ENCODE peak calls at places on chromosomes 7 and 10, in seven cellular contexts. D is A549, I is heart left ventricle, R is spleen, C is thoracic aorta, G is cardiac muscle cell, T is esophagus squamous epithelium. P is an unnamed sample. For H3K4me1, the result is how much of the 10 kb centered on the place peaks cover.

GRCh38 chr7:79673969-79674368 is 220.5 kb upstream of the MAGI2 start:
- DNase-seq in I (no peak), C (no peak), G (no peak), R (no peak), D (no peak), T (no peak), P (peak)

GRCh38 chr7:107579881-107580715 is at the start of gene BCAP29:
- DNase-seq in D (peak), R (peak), I (peak), C (no peak), T (peak), G (peak), P (peak)

GRCh38 chr7:48280100-48280499 is 108.8 kb downstream of the ABCA13 start:
- DNase-seq in T (no peak), R (no peak), G (peak), D (no peak), I (no peak), C (no peak), P (no peak)

GRCh38 chr7:24911213-24911603 is 68.8 kb downstream of the OSBPL3 start:
- DNase-seq in G (peak), R (no peak), C (no peak), T (no peak), I (no peak), D (no peak), P (no peak)

GRCh38 chr7:146175716-146176115 is 59.1 kb downstream of the CNTNAP2 start:
- DNase-seq in C (no peak), G (peak), D (no peak), T (no peak), R (no peak), I (no peak), P (no peak)

GRCh38 chr10:69634759-69635425 is 4.8 kb downstream of the FAM241B start:
- DNase-seq in R (peak), G (no peak), I (no peak), C (no peak), D (no peak), T (no peak), P (no peak)

GRCh38 chr7:115208710-115209540 is 287.0 kb downstream of the MDFIC start:
- DNase-seq in D (no peak), I (no peak), G (no peak), T (no peak), C (no peak), R (no peak), P (no peak)

GRCh38 chr7:130887182-130888016 is 153.4 kb upstream of the KLF14 start:
- DNase-seq in D (peak), T (no peak), I (no peak), R (no peak), G (peak), C (no peak), P (no peak)

GRCh38 chr10:20817116-20817515 is 80.0 kb downstream of the NEBL start:
- DNase-seq in D (no peak), T (no peak), C (no peak), G (no peak), R (no peak), I (no peak), P (no peak)

GRCh38 chr10:101216207-101216607 is 13.1 kb downstream of the LBX1 start:
- DNase-seq in I (no peak), G (no peak), C (no peak), R (no peak), T (no peak), D (no peak), P (no peak)

GRCh38 chr7:95180-95862 is 97.0 kb upstream of the FAM20C start:
- DNase-seq in T (no peak), C (no peak), G (peak), R (no peak), I (no peak), D (no peak), P (no peak)

GRCh38 chr7:44394112-44394447 is 68.7 kb upstream of the CAMK2B start:
- DNase-seq in R (no peak), C (no peak), I (no peak), T (no peak), D (no peak), G (no peak), P (no peak)

GRCh38 chr10:35768011-35768410 is 125.9 kb upstream of the FZD8 start:
- DNase-seq in I (no peak), D (no peak), G (no peak), R (no peak), T (no peak), C (no peak), P (no peak)

GRCh38 chr7:106317971-106318370 is 33.2 kb upstream of the NAMPT start:
- DNase-seq in D (no peak), G (peak), I (no peak), T (no peak), R (no peak), C (no peak), P (no peak)

GRCh38 chr7:106590209-106590816 is 70.6 kb downstream of the CCDC71L start:
- DNase-seq in T (no peak), I (no peak), C (no peak), G (peak), D (no peak), R (no peak), P (no peak)

GRCh38 chr7:18225067-18225466 is 197.4 kb upstream of the PRPS1L1 start:
- DNase-seq in C (no peak), I (no peak), R (no peak), T (no peak), D (no peak), G (no peak), P (no peak)

GRCh38 chr7:1729773-1730172 is 59.7 kb downstream of the ELFN1 start:
- DNase-seq in G (no peak), I (no peak), R (no peak), C (no peak), D (no peak), T (no peak), P (no peak)

GRCh38 chr10:17021661-17022060 is 108.0 kb downstream of the CUBN start:
- DNase-seq in C (no peak), R (no peak), T (no peak), G (no peak), D (no peak), I (no peak), P (no peak)

GRCh38 chr7:106418526-106418925 is 133.7 kb upstream of the NAMPT start:
- DNase-seq in I (no peak), T (no peak), G (peak), C (no peak), R (no peak), D (no peak), P (no peak)

GRCh38 chr10:95247881-95248583 is 42.8 kb downstream of the PDLIM1 start:
- DNase-seq in G (no peak), T (no peak), I (peak), C (no peak), D (no peak), R (no peak), P (no peak)

GRCh38 chr7:90111-91063 is 102.0 kb upstream of the FAM20C start:
- DNase-seq in G (peak), R (no peak), D (no peak), C (no peak), T (no peak), I (no peak), P (no peak)

GRCh38 chr7:26151650-26151952 is 397 bp upstream of the NFE2L3 start:
- DNase-seq in G (no peak), T (no peak), R (no peak), I (no peak), D (no peak), C (no peak), P (no peak)

GRCh38 chr7:26151953-26152781 is at the start of gene NFE2L3:
- DNase-seq in G (peak), T (peak), I (peak), C (no peak), R (peak), D (peak), P (peak)

GRCh38 chr7:26153823-26154783 is 2.1 kb downstream of the NFE2L3 start:
- DNase-seq in I (peak), T (no peak), G (peak), C (no peak), R (no peak), D (no peak), P (peak)

GRCh38 chr7:26151096-26151495 is 902 bp upstream of the NFE2L3 start:
- DNase-seq in C (no peak), R (no peak), T (no peak), G (no peak), I (no peak), D (no peak), P (no peak)

GRCh38 chr7:26153246-26153822 is 1.3 kb downstream of the NFE2L3 start:
- DNase-seq in G (no peak), T (no peak), R (no peak), C (no peak), I (no peak), D (no peak), P (peak)
- H3K4me1 ChIP-seq in G (under half), T (under half), R (half or more), C (under half), I (under half), D (under half), P (under half)

GRCh38 chr7:66771795-66772194 is 31.3 kb downstream of the RABGEF1 start:
- DNase-seq in I (no peak), G (no peak), R (no peak), C (no peak), T (no peak), D (no peak), P (no peak)
- H3K4me1 ChIP-seq in I (under half), G (under half), R (under half), C (under half), T (under half), D (under half), P (under half)

DNA sequence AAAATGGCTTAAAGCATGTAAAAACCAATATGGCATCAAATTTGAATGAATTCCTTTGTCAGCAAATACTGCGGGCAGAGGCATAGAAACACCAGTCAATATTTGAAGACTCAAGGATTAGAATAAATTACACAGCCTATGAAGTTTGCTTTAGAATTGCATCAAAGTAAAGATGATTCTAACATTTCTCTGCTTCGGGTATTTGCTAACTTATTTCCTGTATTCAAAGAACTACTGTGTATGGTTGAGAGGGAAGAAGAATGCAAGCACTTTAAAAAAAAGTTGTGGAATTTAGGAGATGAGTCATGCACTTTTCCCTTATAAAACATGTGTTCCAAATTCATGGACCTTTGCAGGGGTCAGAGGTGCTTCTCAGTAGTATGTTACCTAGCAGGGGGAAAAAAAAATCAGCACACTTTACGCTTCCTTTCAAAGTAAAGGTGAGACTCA is 90.1 kb downstream of the PIP4K2A start:
- DNase-seq in I (no peak), G (peak), D (peak), T (no peak), C (no peak), R (no peak), P (no peak)
- H3K4me1 ChIP-seq in I (under half), G (under half), D (half or more), T (under half), C (half or more), R (half or more), P (under half)

GRCh38 chr10:99698504-99699080 is 33.3 kb downstream of the COX15 start:
- DNase-seq in I (no peak), T (no peak), C (no peak), G (no peak), D (no peak), R (no peak), P (no peak)

GRCh38 chr10:99700649-99701048 is 31.3 kb downstream of the COX15 start:
- DNase-seq in C (no peak), I (no peak), G (no peak), T (no peak), R (no peak), D (no peak), P (no peak)

GRCh38 chr10:99694171-99694570 is 34.9 kb downstream of the ENTPD7 start:
- DNase-seq in I (no peak), D (no peak), C (no peak), T (no peak), R (no peak), G (peak), P (no peak)

DNA sequence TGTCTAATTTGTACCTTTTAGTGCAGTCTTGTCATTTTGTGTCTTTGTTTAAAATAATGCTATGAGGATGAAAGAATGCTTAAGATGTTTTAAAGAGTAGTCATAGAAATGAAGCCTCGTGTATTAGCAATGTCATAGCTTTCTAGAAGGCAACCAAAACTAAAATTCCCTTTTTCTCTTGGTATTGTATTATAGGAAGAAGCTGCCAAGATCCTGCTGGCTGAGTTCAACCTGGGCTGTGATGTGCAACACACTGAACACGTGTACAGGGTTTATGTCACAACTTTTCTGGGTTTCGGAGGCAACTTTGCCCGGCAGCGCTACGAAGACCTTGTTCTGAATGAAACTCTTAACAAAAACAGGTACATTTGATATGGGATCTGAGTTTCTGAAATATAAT is 36.2 kb downstream of the COX15 start:
- DNase-seq in G (no peak), I (no peak), D (no peak), C (no peak), T (no peak), R (no peak), P (no peak)
- H3K4me1 ChIP-seq in G (under half), I (under half), D (under half), C (under half), T (under half), R (under half), P (under half)

DNA sequence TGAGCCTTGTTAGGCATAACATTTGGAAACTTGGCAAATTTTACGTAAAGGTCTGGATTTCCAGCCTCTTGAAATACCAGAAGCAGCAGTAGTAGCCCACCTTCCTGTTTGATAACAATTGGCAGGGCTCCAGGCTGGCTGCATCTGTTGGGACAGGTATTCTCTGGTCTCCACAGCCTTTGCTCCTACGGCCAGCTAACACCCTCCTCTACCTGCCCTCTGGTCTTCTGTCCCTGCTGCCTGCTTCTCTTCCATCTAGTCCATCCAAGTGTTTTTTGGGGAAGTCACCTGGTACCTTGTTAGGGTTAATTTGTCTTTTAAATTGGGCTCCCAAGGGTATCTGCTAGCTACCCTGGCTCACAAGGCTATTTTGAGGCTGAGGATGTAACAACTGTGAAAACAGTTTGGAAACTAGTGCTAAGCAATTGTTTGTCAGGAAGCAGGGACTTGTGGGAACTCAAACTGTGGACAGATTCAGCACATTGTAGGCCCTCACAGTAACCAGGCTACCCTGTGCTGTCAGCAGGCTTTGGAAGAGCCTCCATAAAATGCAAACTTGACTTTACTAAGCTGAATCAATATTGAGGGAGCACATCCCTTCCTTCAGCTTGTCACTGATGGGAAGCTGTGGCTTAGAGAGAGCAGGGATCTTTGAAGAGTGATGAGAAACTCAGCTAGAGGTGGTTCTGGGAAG is 8.5 kb downstream of the RPS24 start:
- DNase-seq in D (no peak), R (no peak), I (no peak), G (no peak), C (no peak), T (no peak), P (no peak)
- H3K4me1 ChIP-seq in D (under half), R (under half), I (under half), G (under half), C (under half), T (under half), P (under half)

P was measured in transverse colon.